ENCODE peak calls at places on chromosomes 1 and 21, in four cellular contexts. K, F, P and N are unnamed samples.

GRCh38 chr1:163273766-163274441 is 47.9 kb upstream of the NUF2 start:
- DNase-seq in K (no peak), F (no peak), P (no peak), N (no peak)

GRCh38 chr1:244768804-244769203 is 66.7 kb upstream of the COX20 start:
- DNase-seq in K (no peak), F (no peak), P (no peak), N (no peak)

GRCh38 chr21:42061195-42061865 is 9.8 kb upstream of the UMODL1 start:
- DNase-seq in K (no peak), F (peak), P (no peak), N (peak)

GRCh38 chr21:38756746-38757145 is 49.0 kb upstream of the ETS2 start:
- DNase-seq in K (no peak), F (no peak), P (peak), N (no peak)

GRCh38 chr1:959730-960039 is 629 bp upstream of the NOC2L start:
- DNase-seq in K (no peak), F (no peak), P (no peak), N (no peak)

GRCh38 chr1:221632072-221632471 is 109.8 kb downstream of the DUSP10 start:
- DNase-seq in K (no peak), F (no peak), P (no peak), N (no peak)

GRCh38 chr1:241311056-241311746 is 45.8 kb downstream of the RGS7 start:
- DNase-seq in K (no peak), F (no peak), P (no peak), N (no peak)

GRCh38 chr1:6905790-6906189 is 120.5 kb downstream of the CAMTA1 start:
- DNase-seq in K (no peak), F (no peak), P (no peak), N (no peak)

GRCh38 chr1:156839426-156840109 is 19.3 kb downstream of the INSRR start:
- DNase-seq in K (no peak), F (no peak), P (no peak), N (peak)

GRCh38 chr1:53639251-53639721 is 99.7 kb downstream of the GLIS1 start:
- DNase-seq in K (no peak), F (no peak), P (peak), N (peak)